ENCODE peak calls at places on chromosomes 7 and 10, in seven cellular contexts. One of them, this sample, is unnamed.

GRCh38 chr7:70208236-70209063 is 610.2 kb downstream of the AUTS2 start:
- DNase-seq in tibial nerve: no peak
- DNase-seq in fibroblast of lung: peak; percentile 69
- DNase-seq in brain microvascular endothelial cell: peak; percentile 18
- DNase-seq in CD4-positive, alpha-beta T cell: no peak
- DNase-seq in heart left ventricle: no peak
- DNase-seq in WTC11: no peak
- DNase-seq in this sample: no peak

GRCh38 chr7:15345216-15345615 is 216.6 kb downstream of the AGMO start:
- DNase-seq in brain microvascular endothelial cell: no peak
- DNase-seq in CD4-positive, alpha-beta T cell: no peak
- DNase-seq in fibroblast of lung: no peak
- DNase-seq in heart left ventricle: no peak
- DNase-seq in WTC11: no peak
- DNase-seq in tibial nerve: no peak
- DNase-seq in this sample: no peak

GRCh38 chr7:114217026-114217425 is 197.6 kb upstream of the FOXP2 start:
- DNase-seq in tibial nerve: no peak
- DNase-seq in CD4-positive, alpha-beta T cell: no peak
- DNase-seq in brain microvascular endothelial cell: no peak
- DNase-seq in heart left ventricle: no peak
- DNase-seq in fibroblast of lung: no peak
- DNase-seq in WTC11: no peak
- DNase-seq in this sample: no peak

GRCh38 chr7:78175330-78175729 is 376.8 kb downstream of the PHTF2 start:
- DNase-seq in brain microvascular endothelial cell: no peak
- DNase-seq in CD4-positive, alpha-beta T cell: no peak
- DNase-seq in WTC11: no peak
- DNase-seq in fibroblast of lung: no peak
- DNase-seq in heart left ventricle: no peak
- DNase-seq in tibial nerve: no peak
- DNase-seq in this sample: no peak

GRCh38 chr7:125847706-125848105 is 918.1 kb upstream of the POT1 start:
- DNase-seq in WTC11: no peak
- DNase-seq in CD4-positive, alpha-beta T cell: no peak
- DNase-seq in heart left ventricle: no peak
- DNase-seq in tibial nerve: no peak
- DNase-seq in fibroblast of lung: no peak
- DNase-seq in brain microvascular endothelial cell: no peak
- DNase-seq in this sample: no peak

GRCh38 chr7:95776561-95777185 is 4.3 kb downstream of the DYNC1I1 start:
- DNase-seq in heart left ventricle: no peak
- DNase-seq in tibial nerve: no peak
- DNase-seq in CD4-positive, alpha-beta T cell: no peak
- DNase-seq in fibroblast of lung: no peak
- DNase-seq in WTC11: no peak
- DNase-seq in brain microvascular endothelial cell: no peak
- DNase-seq in this sample: no peak

GRCh38 chr7:136062625-136063336 is 85.6 kb upstream of the MTPN start:
- DNase-seq in heart left ventricle: no peak
- DNase-seq in fibroblast of lung: no peak
- DNase-seq in brain microvascular endothelial cell: no peak
- DNase-seq in WTC11: no peak
- DNase-seq in CD4-positive, alpha-beta T cell: no peak
- DNase-seq in tibial nerve: no peak
- DNase-seq in this sample: no peak

GRCh38 chr7:105677803-105678583 is 96.7 kb upstream of the EFCAB10 start:
- DNase-seq in tibial nerve: peak; percentile 29
- DNase-seq in brain microvascular endothelial cell: no peak
- DNase-seq in WTC11: no peak
- DNase-seq in heart left ventricle: peak; percentile 38
- DNase-seq in CD4-positive, alpha-beta T cell: peak; percentile 36
- DNase-seq in fibroblast of lung: no peak
- DNase-seq in this sample: no peak

GRCh38 chr7:149811221-149811620 is 27.0 kb upstream of the ZNF862 start:
- DNase-seq in heart left ventricle: no peak
- DNase-seq in brain microvascular endothelial cell: no peak
- DNase-seq in fibroblast of lung: no peak
- DNase-seq in CD4-positive, alpha-beta T cell: no peak
- DNase-seq in WTC11: no peak
- DNase-seq in tibial nerve: no peak
- DNase-seq in this sample: no peak

GRCh38 chr7:134175724-134176350 is 48.7 kb downstream of the LRGUK start:
- DNase-seq in brain microvascular endothelial cell: no peak
- DNase-seq in fibroblast of lung: no peak
- DNase-seq in CD4-positive, alpha-beta T cell: no peak
- DNase-seq in heart left ventricle: no peak
- DNase-seq in WTC11: no peak
- DNase-seq in tibial nerve: no peak
- DNase-seq in this sample: no peak

GRCh38 chr7:19060870-19061269 is 56.6 kb downstream of the TWIST1 start:
- DNase-seq in CD4-positive, alpha-beta T cell: no peak
- DNase-seq in WTC11: no peak
- DNase-seq in tibial nerve: no peak
- DNase-seq in heart left ventricle: no peak
- DNase-seq in brain microvascular endothelial cell: no peak
- DNase-seq in fibroblast of lung: peak; percentile 11
- DNase-seq in this sample: no peak

GRCh38 chr10:74750848-74751274 is 75.5 kb upstream of the KAT6B start:
- DNase-seq in fibroblast of lung: no peak
- DNase-seq in WTC11: no peak
- DNase-seq in tibial nerve: no peak
- DNase-seq in CD4-positive, alpha-beta T cell: no peak
- DNase-seq in heart left ventricle: no peak
- DNase-seq in brain microvascular endothelial cell: no peak
- DNase-seq in this sample: peak; percentile 11

GRCh38 chr7:66778201-66778600 is 37.7 kb downstream of the RABGEF1 start:
- DNase-seq in fibroblast of lung: peak; percentile 78
- DNase-seq in tibial nerve: no peak
- DNase-seq in brain microvascular endothelial cell: peak; percentile 22
- DNase-seq in CD4-positive, alpha-beta T cell: no peak
- DNase-seq in heart left ventricle: no peak
- DNase-seq in WTC11: no peak
- DNase-seq in this sample: no peak

GRCh38 chr7:74514131-74514591 is 60.5 kb downstream of the GTF2IRD1 start:
- DNase-seq in WTC11: no peak
- DNase-seq in CD4-positive, alpha-beta T cell: no peak
- DNase-seq in tibial nerve: no peak
- DNase-seq in brain microvascular endothelial cell: no peak
- DNase-seq in fibroblast of lung: no peak
- DNase-seq in heart left ventricle: peak; percentile 66
- DNase-seq in this sample: no peak

GRCh38 chr10:104122273-104123107 is 519 bp downstream of the SFR1 start:
- DNase-seq in fibroblast of lung: no peak
- DNase-seq in WTC11: no peak
- DNase-seq in CD4-positive, alpha-beta T cell: no peak
- DNase-seq in heart left ventricle: no peak
- DNase-seq in tibial nerve: peak; percentile 29
- DNase-seq in brain microvascular endothelial cell: no peak
- DNase-seq in this sample: no peak

GRCh38 chr10:6065406-6065805 is 3.2 kb upstream of the IL2RA start:
- DNase-seq in brain microvascular endothelial cell: no peak
- DNase-seq in fibroblast of lung: no peak
- DNase-seq in tibial nerve: no peak
- DNase-seq in CD4-positive, alpha-beta T cell: no peak
- DNase-seq in heart left ventricle: no peak
- DNase-seq in WTC11: no peak
- DNase-seq in this sample: no peak

DNA sequence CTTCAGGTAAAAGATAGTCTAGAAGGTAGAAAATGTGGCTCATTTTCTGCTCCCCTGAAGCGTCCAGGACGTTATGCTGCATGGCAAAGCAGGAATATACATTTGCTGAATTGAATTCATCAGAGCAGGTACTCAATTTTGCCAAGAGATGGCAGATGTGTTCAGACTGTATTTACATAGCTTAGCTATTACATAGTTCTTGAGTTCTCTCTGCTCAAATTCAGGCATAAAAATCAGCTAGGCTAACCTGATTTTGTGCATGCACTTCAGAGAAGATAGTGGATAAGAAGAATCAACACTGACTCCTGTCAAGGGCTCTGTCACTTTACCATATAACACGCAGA is 209.2 kb upstream of the FAM3C start:
- DNase-seq in brain microvascular endothelial cell: peak; percentile 45
- DNase-seq in CD4-positive, alpha-beta T cell: no peak
- DNase-seq in fibroblast of lung: peak; percentile 12
- DNase-seq in WTC11: no peak
- DNase-seq in heart left ventricle: no peak
- DNase-seq in tibial nerve: no peak
- DNase-seq in this sample: no peak
- TF ChIP-seq CTCF in brain microvascular endothelial cell: peak; percentile 44
- TF ChIP-seq CTCF in CD4-positive, alpha-beta T cell: no peak
- TF ChIP-seq CTCF in fibroblast of lung: peak; percentile 8
- TF ChIP-seq CTCF in WTC11: no peak
- TF ChIP-seq CTCF in heart left ventricle: no peak
- TF ChIP-seq CTCF in tibial nerve: peak; percentile 12
- TF ChIP-seq CTCF in this sample: no peak

DNA sequence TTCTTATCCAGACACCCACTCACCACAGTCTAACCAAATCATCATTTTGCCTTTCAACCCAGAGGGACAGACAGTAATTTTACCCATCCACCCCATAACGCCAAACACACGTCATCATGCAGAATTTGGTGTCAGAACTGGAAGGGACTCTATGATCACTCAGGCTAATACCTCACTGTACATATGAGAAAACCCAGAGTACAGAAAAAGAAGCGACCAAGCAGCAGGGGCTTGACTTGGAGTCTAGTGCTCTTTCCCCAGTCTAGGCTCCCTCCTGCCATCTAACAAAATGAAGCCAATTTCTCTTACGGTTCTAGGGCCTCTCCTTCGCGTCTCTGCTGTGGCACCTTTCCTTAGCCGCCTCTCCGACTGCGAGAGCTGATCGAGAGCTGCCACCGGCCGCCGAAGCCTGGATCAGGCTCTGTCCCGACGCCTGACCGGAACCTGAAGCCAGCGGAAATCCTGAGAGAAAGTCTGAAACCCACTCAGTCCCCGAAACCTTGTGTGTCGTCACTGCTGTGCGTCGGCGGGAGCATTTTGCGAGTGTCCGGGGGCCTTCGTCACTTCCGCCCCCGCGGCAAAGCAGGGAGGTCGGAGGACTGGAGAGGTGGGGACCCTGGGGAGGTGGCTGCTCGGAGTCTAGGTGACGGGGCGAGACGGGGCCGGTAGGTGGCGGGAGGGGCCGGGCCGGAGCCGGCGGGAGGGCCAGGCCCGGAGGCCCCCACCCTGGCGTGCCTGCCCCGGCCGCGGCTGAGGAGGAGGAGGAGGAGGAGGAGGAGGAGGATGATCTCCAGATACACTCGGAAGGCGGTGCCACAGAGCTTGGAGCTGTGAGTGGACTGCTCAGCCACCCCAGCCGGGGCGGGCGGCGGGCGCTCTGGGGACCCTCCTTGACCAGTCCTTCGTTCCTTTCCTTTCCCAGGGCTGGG is at the start of the genes ECD and FAM149B1:
- DNase-seq in fibroblast of lung: peak; percentile 94
- DNase-seq in WTC11: peak; percentile 91
- DNase-seq in tibial nerve: peak; percentile 91
- DNase-seq in brain microvascular endothelial cell: peak; percentile 92
- DNase-seq in CD4-positive, alpha-beta T cell: peak; percentile 86
- DNase-seq in heart left ventricle: peak; percentile 96
- DNase-seq in this sample: peak; percentile 82
- TF ChIP-seq CTCF in fibroblast of lung: no peak
- TF ChIP-seq CTCF in WTC11: no peak
- TF ChIP-seq CTCF in tibial nerve: peak; percentile 65
- TF ChIP-seq CTCF in brain microvascular endothelial cell: no peak
- TF ChIP-seq CTCF in CD4-positive, alpha-beta T cell: no peak
- TF ChIP-seq CTCF in heart left ventricle: no peak
- TF ChIP-seq CTCF in this sample: no peak

DNA sequence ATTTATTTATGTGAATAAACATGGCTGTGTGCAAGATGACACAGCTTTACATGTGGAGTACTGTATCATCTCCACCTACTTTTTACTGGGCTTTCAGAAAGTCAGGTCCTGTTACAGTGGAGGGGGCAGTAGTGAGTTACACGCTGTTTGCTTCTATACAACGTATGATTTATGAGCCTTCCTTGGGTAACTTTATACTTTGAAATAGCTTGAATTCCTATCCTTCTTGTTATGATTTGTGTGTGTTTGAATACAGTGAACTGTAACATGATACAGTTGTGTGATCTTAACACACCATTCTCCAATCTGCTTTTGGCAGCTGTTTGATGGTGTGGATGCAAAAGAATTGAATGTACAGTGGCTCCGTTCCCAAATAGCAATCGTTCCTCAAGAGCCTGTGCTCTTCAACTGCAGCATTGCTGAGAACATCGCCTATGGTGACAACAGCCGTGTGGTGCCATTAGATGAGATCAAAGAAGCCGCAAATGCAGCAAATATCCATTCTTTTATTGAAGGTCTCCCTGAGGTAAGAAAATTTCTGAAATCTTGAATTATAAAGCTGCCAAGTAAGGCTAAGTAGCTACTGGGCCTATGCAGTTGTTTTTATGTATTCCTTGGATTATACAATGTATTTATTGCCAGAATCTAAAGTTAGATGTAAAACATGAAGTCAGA is 41.6 kb downstream of the SP8 start:
- DNase-seq in CD4-positive, alpha-beta T cell: no peak
- DNase-seq in heart left ventricle: no peak
- DNase-seq in fibroblast of lung: peak; percentile 39
- DNase-seq in tibial nerve: no peak
- DNase-seq in brain microvascular endothelial cell: no peak
- DNase-seq in WTC11: no peak
- DNase-seq in this sample: peak; percentile 38
- TF ChIP-seq CTCF in CD4-positive, alpha-beta T cell: no peak
- TF ChIP-seq CTCF in heart left ventricle: no peak
- TF ChIP-seq CTCF in fibroblast of lung: no peak
- TF ChIP-seq CTCF in tibial nerve: no peak
- TF ChIP-seq CTCF in brain microvascular endothelial cell: no peak
- TF ChIP-seq CTCF in WTC11: no peak
- TF ChIP-seq CTCF in this sample: no peak

GRCh38 chr7:107049480-107049879 is 5.0 kb downstream of the PRKAR2B start:
- DNase-seq in brain microvascular endothelial cell: no peak
- DNase-seq in heart left ventricle: no peak
- DNase-seq in CD4-positive, alpha-beta T cell: no peak
- DNase-seq in tibial nerve: no peak
- DNase-seq in fibroblast of lung: no peak
- DNase-seq in WTC11: no peak
- DNase-seq in this sample: no peak

GRCh38 chr7:107049971-107050532 is 5.5 kb downstream of the PRKAR2B start:
- DNase-seq in heart left ventricle: no peak
- DNase-seq in CD4-positive, alpha-beta T cell: no peak
- DNase-seq in tibial nerve: no peak
- DNase-seq in WTC11: no peak
- DNase-seq in brain microvascular endothelial cell: no peak
- DNase-seq in fibroblast of lung: no peak
- DNase-seq in this sample: no peak

GRCh38 chr7:107048783-107049418 is 4.4 kb downstream of the PRKAR2B start:
- DNase-seq in tibial nerve: no peak
- DNase-seq in WTC11: no peak
- DNase-seq in fibroblast of lung: no peak
- DNase-seq in heart left ventricle: no peak
- DNase-seq in brain microvascular endothelial cell: no peak
- DNase-seq in CD4-positive, alpha-beta T cell: no peak
- DNase-seq in this sample: no peak

GRCh38 chr7:107046511-107047259 is 2.2 kb downstream of the PRKAR2B start:
- DNase-seq in WTC11: no peak
- DNase-seq in brain microvascular endothelial cell: no peak
- DNase-seq in heart left ventricle: no peak
- DNase-seq in fibroblast of lung: no peak
- DNase-seq in tibial nerve: no peak
- DNase-seq in CD4-positive, alpha-beta T cell: no peak
- DNase-seq in this sample: no peak

GRCh38 chr7:107047902-107048782 is 3.6 kb downstream of the PRKAR2B start:
- DNase-seq in tibial nerve: no peak
- DNase-seq in heart left ventricle: no peak
- DNase-seq in CD4-positive, alpha-beta T cell: no peak
- DNase-seq in fibroblast of lung: peak; percentile 46
- DNase-seq in brain microvascular endothelial cell: no peak
- DNase-seq in WTC11: peak; percentile 57
- DNase-seq in this sample: no peak
- TF ChIP-seq CTCF in tibial nerve: no peak
- TF ChIP-seq CTCF in heart left ventricle: no peak
- TF ChIP-seq CTCF in CD4-positive, alpha-beta T cell: no peak
- TF ChIP-seq CTCF in fibroblast of lung: no peak
- TF ChIP-seq CTCF in brain microvascular endothelial cell: peak; percentile 30
- TF ChIP-seq CTCF in WTC11: no peak
- TF ChIP-seq CTCF in this sample: no peak